ENCODE peak calls at places on chromosomes 2 and 18, in seven cellular contexts. One of them, this sample, is unnamed.

GRCh38 chr2:12416600-12416999 is 300.1 kb upstream of the TRIB2 start:
- DNase-seq in astrocyte of the spinal cord: peak
- DNase-seq in sigmoid colon: peak
- DNase-seq in iris pigment epithelial cell: peak
- DNase-seq in HTR-8/SVneo: no peak
- DNase-seq in dorsolateral prefrontal cortex: no peak
- DNase-seq in activated CD8-positive, alpha-beta T cell treated with anti-CD3 and anti-CD28 coated beads, Interleukin-2, amount 10 ng/mL, durations not matched to agents 7 days and 5 days: peak
- DNase-seq in this sample: no peak

GRCh38 chr2:38375711-38376345 is 1.2 kb downstream of the ATL2 start:
- DNase-seq in iris pigment epithelial cell: peak
- DNase-seq in HTR-8/SVneo: no peak
- DNase-seq in dorsolateral prefrontal cortex: peak
- DNase-seq in sigmoid colon: peak
- DNase-seq in activated CD8-positive, alpha-beta T cell treated with anti-CD3 and anti-CD28 coated beads, Interleukin-2, amount 10 ng/mL, durations not matched to agents 7 days and 5 days: no peak
- DNase-seq in astrocyte of the spinal cord: no peak
- DNase-seq in this sample: no peak

GRCh38 chr18:9613550-9614400 is 584 bp downstream of the PPP4R1 start:
- DNase-seq in HTR-8/SVneo: peak
- DNase-seq in astrocyte of the spinal cord: peak
- DNase-seq in dorsolateral prefrontal cortex: no peak
- DNase-seq in activated CD8-positive, alpha-beta T cell treated with anti-CD3 and anti-CD28 coated beads, Interleukin-2, amount 10 ng/mL, durations not matched to agents 7 days and 5 days: peak
- DNase-seq in sigmoid colon: peak
- DNase-seq in iris pigment epithelial cell: peak
- DNase-seq in this sample: peak

GRCh38 chr2:72627059-72627458 is 198.8 kb downstream of the EXOC6B start:
- DNase-seq in HTR-8/SVneo: no peak
- DNase-seq in activated CD8-positive, alpha-beta T cell treated with anti-CD3 and anti-CD28 coated beads, Interleukin-2, amount 10 ng/mL, durations not matched to agents 7 days and 5 days: no peak
- DNase-seq in astrocyte of the spinal cord: no peak
- DNase-seq in dorsolateral prefrontal cortex: no peak
- DNase-seq in sigmoid colon: no peak
- DNase-seq in iris pigment epithelial cell: peak
- DNase-seq in this sample: no peak

GRCh38 chr2:202113571-202114142 is 40.6 kb downstream of the KIAA2012 start:
- DNase-seq in sigmoid colon: no peak
- DNase-seq in HTR-8/SVneo: no peak
- DNase-seq in astrocyte of the spinal cord: peak
- DNase-seq in activated CD8-positive, alpha-beta T cell treated with anti-CD3 and anti-CD28 coated beads, Interleukin-2, amount 10 ng/mL, durations not matched to agents 7 days and 5 days: no peak
- DNase-seq in dorsolateral prefrontal cortex: no peak
- DNase-seq in iris pigment epithelial cell: peak
- DNase-seq in this sample: no peak

GRCh38 chr18:3885209-3885792 is 435.3 kb downstream of the TGIF1 start:
- DNase-seq in HTR-8/SVneo: peak
- DNase-seq in sigmoid colon: no peak
- DNase-seq in dorsolateral prefrontal cortex: no peak
- DNase-seq in iris pigment epithelial cell: no peak
- DNase-seq in astrocyte of the spinal cord: no peak
- DNase-seq in activated CD8-positive, alpha-beta T cell treated with anti-CD3 and anti-CD28 coated beads, Interleukin-2, amount 10 ng/mL, durations not matched to agents 7 days and 5 days: no peak
- DNase-seq in this sample: no peak

GRCh38 chr2:241391892-241392665 is 36.0 kb downstream of the FARP2 start:
- DNase-seq in dorsolateral prefrontal cortex: no peak
- DNase-seq in astrocyte of the spinal cord: peak
- DNase-seq in HTR-8/SVneo: peak
- DNase-seq in iris pigment epithelial cell: no peak
- DNase-seq in activated CD8-positive, alpha-beta T cell treated with anti-CD3 and anti-CD28 coated beads, Interleukin-2, amount 10 ng/mL, durations not matched to agents 7 days and 5 days: peak
- DNase-seq in sigmoid colon: no peak
- DNase-seq in this sample: no peak

GRCh38 chr2:26170795-26171194 is 2.1 kb upstream of the GAREM2 start:
- DNase-seq in sigmoid colon: peak
- DNase-seq in activated CD8-positive, alpha-beta T cell treated with anti-CD3 and anti-CD28 coated beads, Interleukin-2, amount 10 ng/mL, durations not matched to agents 7 days and 5 days: no peak
- DNase-seq in iris pigment epithelial cell: no peak
- DNase-seq in astrocyte of the spinal cord: no peak
- DNase-seq in HTR-8/SVneo: no peak
- DNase-seq in dorsolateral prefrontal cortex: no peak
- DNase-seq in this sample: no peak

GRCh38 chr2:137333386-137333972 is 568.1 kb downstream of the THSD7B start:
- DNase-seq in HTR-8/SVneo: peak
- DNase-seq in dorsolateral prefrontal cortex: no peak
- DNase-seq in iris pigment epithelial cell: peak
- DNase-seq in astrocyte of the spinal cord: peak
- DNase-seq in sigmoid colon: no peak
- DNase-seq in activated CD8-positive, alpha-beta T cell treated with anti-CD3 and anti-CD28 coated beads, Interleukin-2, amount 10 ng/mL, durations not matched to agents 7 days and 5 days: no peak
- DNase-seq in this sample: no peak

This sample was measured in anterior cingulate cortex.